ENCODE peak calls at places on chromosomes 4 and X, in five cellular contexts. One of them, this sample, is unnamed.

GRCh38 chrX:108439434-108439883 is at the start of gene COL4A5:
- DNase-seq in ureter: peak
- DNase-seq in islet precursor cell: peak
- DNase-seq in non-pigmented ciliary epithelial cell: peak
- DNase-seq in left lung: peak
- DNase-seq in this sample: no peak

GRCh38 chrX:107629533-107629909 is 1.2 kb downstream of the PRPS1 start:
- DNase-seq in ureter: no peak
- DNase-seq in islet precursor cell: no peak
- DNase-seq in non-pigmented ciliary epithelial cell: peak
- DNase-seq in left lung: no peak
- DNase-seq in this sample: no peak

GRCh38 chr4:79996950-79997349 is 76.1 kb downstream of the ANTXR2 start:
- DNase-seq in ureter: no peak
- DNase-seq in islet precursor cell: no peak
- DNase-seq in non-pigmented ciliary epithelial cell: no peak
- DNase-seq in left lung: no peak
- DNase-seq in this sample: no peak

GRCh38 chrX:150365953-150366911 is 3.1 kb downstream of the MAMLD1 start:
- DNase-seq in ureter: peak
- DNase-seq in islet precursor cell: peak
- DNase-seq in non-pigmented ciliary epithelial cell: no peak
- DNase-seq in left lung: no peak
- DNase-seq in this sample: no peak

GRCh38 chr4:75327804-75328512 is 186.2 kb downstream of the RCHY1 start:
- DNase-seq in ureter: peak
- DNase-seq in islet precursor cell: no peak
- DNase-seq in non-pigmented ciliary epithelial cell: no peak
- DNase-seq in left lung: no peak
- DNase-seq in this sample: no peak

GRCh38 chrX:10569946-10570345 is 50.4 kb downstream of the MID1 start:
- DNase-seq in ureter: no peak
- DNase-seq in islet precursor cell: peak
- DNase-seq in non-pigmented ciliary epithelial cell: peak
- DNase-seq in left lung: no peak
- DNase-seq in this sample: no peak

GRCh38 chr4:157045507-157046127 is 30.3 kb upstream of the GLRB start:
- DNase-seq in ureter: peak
- DNase-seq in islet precursor cell: no peak
- DNase-seq in non-pigmented ciliary epithelial cell: peak
- DNase-seq in left lung: no peak
- DNase-seq in this sample: peak

GRCh38 chr4:73019462-73020047 is 50.0 kb downstream of the COX18 start:
- DNase-seq in ureter: no peak
- DNase-seq in islet precursor cell: no peak
- DNase-seq in non-pigmented ciliary epithelial cell: no peak
- DNase-seq in left lung: no peak
- DNase-seq in this sample: peak

GRCh38 chr4:165522049-165522448 is 143.2 kb downstream of the CPE start:
- DNase-seq in ureter: no peak
- DNase-seq in islet precursor cell: no peak
- DNase-seq in non-pigmented ciliary epithelial cell: no peak
- DNase-seq in left lung: no peak
- DNase-seq in this sample: no peak

GRCh38 chr4:113760852-113761681 is 471 bp downstream of the CAMK2D start:
- DNase-seq in ureter: peak
- DNase-seq in islet precursor cell: peak
- DNase-seq in non-pigmented ciliary epithelial cell: no peak
- DNase-seq in left lung: peak
- DNase-seq in this sample: peak

GRCh38 chr4:49709775-49710174 is 723.7 kb downstream of the CWH43 start:
- DNase-seq in ureter: no peak
- DNase-seq in islet precursor cell: no peak
- DNase-seq in non-pigmented ciliary epithelial cell: no peak
- DNase-seq in left lung: no peak
- DNase-seq in this sample: no peak

GRCh38 chr4:24604558-24605214 is 20.3 kb upstream of the DHX15 start:
- DNase-seq in ureter: no peak
- DNase-seq in islet precursor cell: no peak
- DNase-seq in non-pigmented ciliary epithelial cell: no peak
- DNase-seq in left lung: no peak
- DNase-seq in this sample: no peak

GRCh38 chrX:31268359-31268758 is 196.5 kb upstream of the FTHL17 start:
- DNase-seq in ureter: no peak
- DNase-seq in islet precursor cell: no peak
- DNase-seq in non-pigmented ciliary epithelial cell: no peak
- DNase-seq in left lung: no peak
- DNase-seq in this sample: no peak

GRCh38 chrX:27889878-27890277 is 82.1 kb downstream of the MAGEB10 start:
- DNase-seq in ureter: no peak
- DNase-seq in islet precursor cell: no peak
- DNase-seq in non-pigmented ciliary epithelial cell: no peak
- DNase-seq in left lung: no peak
- DNase-seq in this sample: no peak